ENCODE peak calls at places on chromosomes 4 and X, in nine cellular contexts. V, Z, A, D, T, U, G, F and E are unnamed samples. For H3K9me3, the result is how much of the 10 kb centered on the place peaks cover.

GRCh38 chr4:54942735-54943134 is 182.7 kb downstream of the KDR start:
- DNase-seq in U (no peak), G (no peak), A (no peak), F (no peak), V (no peak), D (no peak), Z (no peak), T (peak), E (no peak)

GRCh38 chr4:4339504-4340085 is 47.3 kb upstream of the NSG1 start:
- DNase-seq in A (no peak), V (no peak), G (no peak), F (no peak), D (no peak), Z (no peak), T (no peak), U (no peak), E (no peak)

GRCh38 chr4:76898949-76899640 is 1.2 kb upstream of the SOWAHB start:
- DNase-seq in F (no peak), T (no peak), D (no peak), G (no peak), A (no peak), U (no peak), Z (no peak), V (no peak), E (no peak)

GRCh38 chr4:126268106-126268505 is 953.4 kb downstream of the FAT4 start:
- DNase-seq in Z (no peak), U (no peak), A (no peak), V (no peak), D (no peak), T (no peak), F (no peak), G (no peak), E (no peak)

GRCh38 chrX:110167952-110168451 is 149.9 kb downstream of the AMMECR1 start:
- DNase-seq in T (no peak), G (peak), D (no peak), F (peak), V (no peak), A (no peak), U (no peak), Z (peak), E (no peak)

GRCh38 chr4:91837608-91838029 is 466.1 kb upstream of the GRID2 start:
- DNase-seq in F (no peak), V (no peak), G (no peak), A (no peak), D (no peak), T (no peak), Z (no peak), U (no peak), E (no peak)

GRCh38 chrX:102599950-102600579 is 750 bp downstream of the ARMCX5 start:
- DNase-seq in V (no peak), T (peak), Z (no peak), G (no peak), A (no peak), D (no peak), F (no peak), U (no peak), E (no peak)

GRCh38 chrX:110418857-110419249 is 60.2 kb downstream of the RTL9 start:
- DNase-seq in Z (no peak), A (no peak), T (no peak), G (no peak), D (no peak), F (no peak), U (no peak), V (no peak), E (no peak)

GRCh38 chr4:114115526-114115925 is 136.1 kb upstream of the ARSJ start:
- DNase-seq in Z (no peak), D (no peak), G (no peak), U (no peak), A (no peak), F (no peak), V (no peak), T (no peak), E (no peak)

GRCh38 chrX:50447535-50447934 is 23.1 kb downstream of the DGKK start:
- DNase-seq in Z (no peak), D (no peak), A (no peak), F (no peak), G (no peak), V (no peak), T (no peak), U (no peak), E (no peak)

GRCh38 chrX:137031517-137032377 is 2.0 kb downstream of the GPR101 start:
- DNase-seq in V (no peak), Z (peak), T (peak), U (no peak), G (peak), F (no peak), A (no peak), D (no peak), E (no peak)

GRCh38 chr4:171342646-171343045 is 470.6 kb upstream of the GALNTL6 start:
- DNase-seq in G (no peak), Z (no peak), U (no peak), A (no peak), D (no peak), F (no peak), V (no peak), T (no peak), E (no peak)

GRCh38 chrX:9135901-9136510 is 102.1 kb upstream of the FAM9B start:
- DNase-seq in Z (no peak), G (no peak), T (no peak), F (no peak), U (no peak), A (no peak), V (no peak), D (no peak), E (no peak)

GRCh38 chr4:125728568-125728967 is 413.8 kb downstream of the FAT4 start:
- DNase-seq in T (peak), D (peak), F (no peak), A (no peak), U (no peak), Z (no peak), V (no peak), G (no peak), E (no peak)

GRCh38 chr4:70992354-70992753 is 1.1 kb upstream of the DCK start:
- DNase-seq in F (no peak), A (no peak), Z (no peak), V (no peak), T (no peak), D (no peak), G (peak), U (no peak), E (no peak)

GRCh38 chr4:133150643-133151300 is 1.7 kb downstream of the PCDH10 start:
- DNase-seq in U (no peak), G (no peak), F (peak), T (peak), Z (peak), D (no peak), A (no peak), V (peak), E (no peak)

GRCh38 chr4:3387154-3387942 is 54.4 kb upstream of the HGFAC start:
- DNase-seq in F (peak), D (no peak), U (no peak), V (peak), T (no peak), Z (no peak), A (no peak), G (no peak), E (no peak)

GRCh38 chrX:11319689-11320302 is 26.6 kb downstream of the AMELX start:
- DNase-seq in U (no peak), D (no peak), G (no peak), T (no peak), V (no peak), A (no peak), F (no peak), Z (no peak), E (no peak)

GRCh38 chr4:182533948-182534347 is 290.7 kb downstream of the TENM3 start:
- DNase-seq in V (no peak), T (peak), D (no peak), F (no peak), A (no peak), G (no peak), U (no peak), Z (no peak), E (no peak)

GRCh38 chr4:152996101-152996500 is 60.0 kb downstream of the FHDC1 start:
- DNase-seq in Z (no peak), F (no peak), V (no peak), D (no peak), T (peak), G (no peak), A (peak), U (peak), E (no peak)

GRCh38 chr4:21769404-21770147 is 179.0 kb downstream of the KCNIP4 start:
- DNase-seq in Z (no peak), D (no peak), A (no peak), G (no peak), U (no peak), V (no peak), T (peak), F (no peak), E (no peak)

GRCh38 chr4:147371661-147372060 is 109.2 kb upstream of the EDNRA start:
- DNase-seq in T (peak), F (no peak), Z (no peak), V (no peak), A (no peak), D (peak), G (no peak), U (no peak), E (no peak)

GRCh38 chr4:182179105-182179504 is 64.1 kb upstream of the TENM3 start:
- DNase-seq in Z (peak), F (no peak), U (no peak), T (no peak), G (no peak), D (no peak), V (no peak), A (no peak), E (no peak)

GRCh38 chrX:94454606-94455005 is 780.6 kb downstream of the FAM133A start:
- DNase-seq in Z (no peak), T (no peak), F (no peak), A (no peak), D (no peak), G (no peak), V (no peak), U (no peak), E (no peak)

GRCh38 chrX:55919367-55920221 is 202.0 kb downstream of the RRAGB start:
- DNase-seq in U (no peak), V (no peak), A (no peak), D (no peak), G (peak), T (no peak), Z (no peak), F (no peak), E (no peak)

GRCh38 chrX:77743720-77744119 is 42.3 kb downstream of the ATRX start:
- DNase-seq in D (no peak), F (no peak), T (no peak), G (no peak), A (no peak), Z (no peak), V (no peak), U (no peak), E (no peak)

GRCh38 chrX:46793386-46794143 is 34.6 kb upstream of the SLC9A7 start:
- DNase-seq in U (no peak), A (no peak), G (no peak), T (no peak), Z (no peak), V (no peak), D (no peak), F (no peak), E (no peak)

GRCh38 chrX:9566150-9566621 is 101.3 kb downstream of the TBL1X start:
- DNase-seq in G (peak), U (peak), D (no peak), A (peak), Z (no peak), T (peak), F (no peak), V (peak), E (no peak)

GRCh38 chr4:81963506-81964020 is 410.2 kb downstream of the HNRNPD start:
- DNase-seq in T (no peak), D (no peak), F (no peak), V (no peak), G (no peak), A (no peak), Z (no peak), U (no peak), E (no peak)

GRCh38 chr4:138901177-138901576 is 114.4 kb upstream of the NOCT start:
- DNase-seq in F (no peak), A (no peak), U (no peak), V (no peak), Z (no peak), D (no peak), G (no peak), T (no peak), E (no peak)

GRCh38 chr4:91754716-91755115 is 549.0 kb upstream of the GRID2 start:
- DNase-seq in A (no peak), G (no peak), T (no peak), U (no peak), F (no peak), V (no peak), Z (no peak), D (no peak), E (no peak)

GRCh38 chr4:111991797-111992196 is 153.5 kb upstream of the FAM241A start:
- DNase-seq in V (no peak), Z (no peak), F (no peak), T (peak), D (peak), A (no peak), U (no peak), G (no peak), E (no peak)

GRCh38 chrX:106899276-106899675 is 3.9 kb downstream of the RIPPLY1 start:
- DNase-seq in T (no peak), G (no peak), F (no peak), D (no peak), U (no peak), Z (no peak), A (no peak), V (no peak), E (no peak)

GRCh38 chr4:163194593-163194992 is 27.9 kb upstream of the NAF1 start:
- DNase-seq in V (no peak), T (no peak), G (no peak), Z (no peak), A (no peak), D (no peak), F (no peak), U (no peak), E (no peak)

GRCh38 chr4:163195247-163195765 is 28.6 kb upstream of the NAF1 start:
- DNase-seq in F (no peak), Z (no peak), T (no peak), U (no peak), D (no peak), A (no peak), V (no peak), G (no peak), E (no peak)

GRCh38 chr4:163196904-163197505 is 30.3 kb upstream of the NAF1 start:
- DNase-seq in A (no peak), V (no peak), U (no peak), F (no peak), Z (no peak), D (no peak), T (no peak), G (no peak), E (no peak)

GRCh38 chr4:163193717-163194116 is 27.0 kb upstream of the NAF1 start:
- DNase-seq in D (no peak), U (no peak), V (no peak), F (no peak), A (no peak), Z (peak), T (no peak), G (no peak), E (no peak)

DNA sequence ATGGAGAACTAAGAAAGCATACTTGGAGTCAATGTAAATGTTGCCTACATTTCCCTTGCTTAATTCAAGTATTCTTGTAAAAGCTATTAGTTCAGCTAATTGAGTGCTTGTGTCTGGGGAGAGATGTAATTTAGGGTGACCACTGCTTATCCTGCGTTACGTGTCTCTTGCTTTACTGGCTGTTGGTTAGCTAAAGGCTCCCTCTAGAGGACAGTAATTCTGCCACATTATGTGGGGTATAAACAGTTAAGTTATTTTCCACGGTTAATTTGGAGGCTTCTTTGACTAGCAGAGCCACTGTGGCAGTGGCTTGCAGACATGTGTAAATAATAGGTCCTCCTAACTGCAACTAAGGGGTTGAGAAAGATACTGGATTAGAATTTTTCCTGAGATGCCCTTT is 25.3 kb upstream of the NAF1 start:
- DNase-seq in V (no peak), T (peak), A (no peak), Z (no peak), U (no peak), D (no peak), F (no peak), G (no peak), E (no peak)
- H3K9me3 ChIP-seq in V (under half), T (under half), A (under half), Z (under half), U (half or more), D (under half), F (under half), G (under half), E (under half)

GRCh38 chrX:154397888-154398667 is at the start of gene RPL10:
- DNase-seq in Z (peak), F (peak), A (peak), T (peak), D (peak), U (peak), V (peak), G (peak), E (no peak)

GRCh38 chrX:154401918-154402621 is 3.9 kb downstream of the RPL10 start:
- DNase-seq in F (no peak), A (no peak), Z (no peak), T (no peak), V (no peak), D (no peak), U (no peak), G (no peak), E (no peak)

GRCh38 chrX:154401045-154401799 is 3.0 kb downstream of the RPL10 start:
- DNase-seq in Z (no peak), D (no peak), T (no peak), A (no peak), F (no peak), G (no peak), V (no peak), U (no peak), E (no peak)

GRCh38 chrX:154398668-154399526 is 720 bp downstream of the RPL10 start:
- DNase-seq in U (peak), A (peak), F (peak), V (peak), D (no peak), G (peak), T (peak), Z (peak), E (no peak)

DNA sequence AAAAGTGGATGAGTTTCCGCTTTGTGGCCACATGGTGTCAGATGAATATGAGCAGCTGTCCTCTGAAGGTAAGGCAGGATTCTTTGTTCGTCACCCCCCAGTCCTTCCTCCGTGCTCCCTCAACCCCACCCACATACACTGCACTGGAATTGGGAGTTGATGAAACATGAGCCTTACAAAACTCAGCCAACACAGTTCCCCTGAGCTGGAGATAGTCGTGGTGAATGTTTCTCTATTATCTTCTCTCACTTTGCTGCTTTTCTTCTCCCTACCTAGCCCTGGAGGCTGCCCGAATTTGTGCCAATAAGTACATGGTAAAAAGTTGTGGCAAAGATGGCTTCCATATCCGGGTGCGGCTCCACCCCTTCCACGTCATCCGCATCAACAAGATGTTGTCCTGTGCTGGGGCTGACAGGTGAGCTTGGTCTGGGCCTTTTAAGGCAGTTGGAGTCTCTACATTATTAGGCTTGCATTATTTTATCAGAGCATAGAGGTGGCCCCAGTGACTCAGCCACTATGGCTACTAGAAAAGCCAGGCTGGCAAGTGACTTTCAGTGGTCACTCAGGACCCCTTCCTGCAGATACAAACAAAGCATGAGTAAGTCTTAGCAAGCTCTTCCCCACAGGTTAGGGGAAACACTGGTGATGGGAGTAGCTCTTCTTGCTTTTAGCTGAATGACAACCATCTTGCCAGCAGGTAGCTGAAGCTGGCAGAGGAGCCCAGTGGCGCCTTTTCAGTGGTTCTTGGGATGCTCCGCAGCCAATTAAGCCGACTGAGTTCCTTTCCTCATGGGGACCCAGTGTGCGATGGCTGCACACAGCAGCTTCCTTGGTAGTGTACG is 1.6 kb downstream of the RPL10 start:
- DNase-seq in D (no peak), G (no peak), T (no peak), Z (no peak), V (no peak), F (no peak), U (no peak), A (no peak), E (no peak)
- H3K27ac ChIP-seq in D (peak), G (peak), T (peak), Z (peak), V (peak), F (peak), U (peak), A (peak), E (peak)

GRCh38 chrX:51760657-51761056 is 17.4 kb downstream of the GSPT2 start:
- DNase-seq in G (no peak), Z (no peak), T (no peak), V (no peak), U (no peak), F (no peak), D (no peak), A (no peak), E (no peak)

DNA sequence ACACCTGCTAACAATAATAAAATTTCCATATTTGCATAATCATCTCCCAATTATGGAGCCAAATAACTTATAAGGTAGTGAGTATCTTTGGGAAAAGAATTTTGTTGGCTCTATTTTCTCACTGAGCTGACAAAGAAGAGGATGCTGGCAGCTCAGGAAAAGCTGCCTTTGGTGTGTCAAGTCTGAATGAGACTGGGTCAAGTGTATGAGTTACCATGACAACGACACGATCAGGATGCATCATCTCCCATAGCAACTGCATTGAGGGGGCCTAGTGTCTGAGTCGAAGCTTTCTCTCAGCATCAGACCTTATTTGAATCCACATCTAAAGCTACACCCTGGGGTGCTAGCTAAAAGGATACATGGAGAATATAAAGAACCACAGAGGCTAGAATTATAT is 15.8 kb downstream of the GSPT2 start:
- DNase-seq in U (no peak), A (no peak), Z (peak), V (no peak), G (no peak), D (no peak), T (no peak), F (no peak), E (no peak)
- TF ChIP-seq POLR2AphosphoS5 in U (no peak), A (no peak), Z (no peak), V (no peak), G (no peak), D (no peak), T (no peak), F (no peak), E (no peak)

DNA sequence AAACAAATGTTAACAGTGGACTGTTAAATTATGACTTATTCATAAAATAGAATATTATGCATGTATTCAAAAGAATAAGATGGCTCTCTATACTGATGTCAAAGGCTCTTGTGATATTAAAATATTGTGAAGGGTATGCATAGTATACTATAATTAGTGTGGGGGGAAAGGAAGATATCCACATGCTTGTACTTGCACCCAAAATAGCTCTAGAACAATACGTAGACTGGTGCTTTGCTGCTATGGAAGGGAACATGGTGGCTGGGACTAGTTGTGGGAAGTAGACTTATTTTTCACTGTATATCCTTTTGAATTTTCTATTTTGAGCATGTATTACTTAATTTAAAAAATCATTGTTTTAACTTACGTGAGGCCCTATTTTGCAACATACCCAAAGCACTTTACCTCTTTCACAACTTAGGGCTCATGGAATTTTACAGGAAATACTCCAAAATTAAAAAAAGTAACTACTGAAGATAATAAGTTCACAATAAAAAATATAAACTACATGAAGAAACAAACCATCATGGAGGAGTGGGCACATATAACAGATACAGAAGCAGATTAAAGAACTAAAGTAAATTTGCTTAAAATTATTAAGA is 7.9 kb downstream of the PGRMC2 start:
- DNase-seq in U (no peak), F (no peak), D (no peak), T (no peak), V (no peak), Z (no peak), A (no peak), G (no peak), E (no peak)
- H3K9me3 ChIP-seq in U (under half), F (under half), D (under half), T (under half), V (under half), Z (under half), A (under half), G (under half), E (under half)